ENCODE peak calls at places on chromosome 11, in nine cellular contexts. One of them, this sample, is unnamed.

GRCh38 chr11:119204066-119204465 is 2.1 kb upstream of the CBL start:
- DNase-seq in SK-N-DZ: no peak
- DNase-seq in NCI-H510A treated with DMSO at 0.1 percent for 48 hours: no peak
- DNase-seq in stimulated activated CD8-positive, alpha-beta memory T cell treated with anti-CD3 and anti-CD28 coated beads, Interleukin-15, amount 100 ng/mL, for 24 hours: no peak
- DNase-seq in activated CD4-positive, alpha-beta T cell treated with anti-CD3 and anti-CD28 coated beads, Interleukin-2, amount 50 U/mL, for 48 hours: no peak
- DNase-seq in HepG2: no peak
- DNase-seq in HFFc6: no peak
- DNase-seq in activated CD8-positive, alpha-beta memory T cell treated with anti-CD3 and anti-CD28 coated beads, Interleukin-2, amount 50 U/mL, for 4 hours: no peak
- DNase-seq in adrenal gland: no peak
- DNase-seq in this sample: no peak

GRCh38 chr11:22521226-22521625 is 104.4 kb downstream of the FANCF start:
- DNase-seq in SK-N-DZ: peak
- DNase-seq in activated CD8-positive, alpha-beta memory T cell treated with anti-CD3 and anti-CD28 coated beads, Interleukin-2, amount 50 U/mL, for 4 hours: no peak
- DNase-seq in HepG2: peak
- DNase-seq in stimulated activated CD8-positive, alpha-beta memory T cell treated with anti-CD3 and anti-CD28 coated beads, Interleukin-15, amount 100 ng/mL, for 24 hours: no peak
- DNase-seq in activated CD4-positive, alpha-beta T cell treated with anti-CD3 and anti-CD28 coated beads, Interleukin-2, amount 50 U/mL, for 48 hours: no peak
- DNase-seq in adrenal gland: no peak
- DNase-seq in HFFc6: peak
- DNase-seq in NCI-H510A treated with DMSO at 0.1 percent for 48 hours: no peak
- DNase-seq in this sample: no peak

GRCh38 chr11:72642815-72643511 is 31.3 kb downstream of the PDE2A start:
- DNase-seq in stimulated activated CD8-positive, alpha-beta memory T cell treated with anti-CD3 and anti-CD28 coated beads, Interleukin-15, amount 100 ng/mL, for 24 hours: peak
- DNase-seq in activated CD4-positive, alpha-beta T cell treated with anti-CD3 and anti-CD28 coated beads, Interleukin-2, amount 50 U/mL, for 48 hours: peak
- DNase-seq in activated CD8-positive, alpha-beta memory T cell treated with anti-CD3 and anti-CD28 coated beads, Interleukin-2, amount 50 U/mL, for 4 hours: peak
- DNase-seq in HFFc6: no peak
- DNase-seq in adrenal gland: peak
- DNase-seq in SK-N-DZ: peak
- DNase-seq in NCI-H510A treated with DMSO at 0.1 percent for 48 hours: peak
- DNase-seq in HepG2: no peak
- DNase-seq in this sample: peak

GRCh38 chr11:122108192-122108799 is 7.7 kb downstream of the BLID start:
- DNase-seq in HepG2: peak
- DNase-seq in adrenal gland: no peak
- DNase-seq in SK-N-DZ: peak
- DNase-seq in stimulated activated CD8-positive, alpha-beta memory T cell treated with anti-CD3 and anti-CD28 coated beads, Interleukin-15, amount 100 ng/mL, for 24 hours: no peak
- DNase-seq in activated CD8-positive, alpha-beta memory T cell treated with anti-CD3 and anti-CD28 coated beads, Interleukin-2, amount 50 U/mL, for 4 hours: no peak
- DNase-seq in activated CD4-positive, alpha-beta T cell treated with anti-CD3 and anti-CD28 coated beads, Interleukin-2, amount 50 U/mL, for 48 hours: peak
- DNase-seq in HFFc6: peak
- DNase-seq in NCI-H510A treated with DMSO at 0.1 percent for 48 hours: no peak
- DNase-seq in this sample: peak

GRCh38 chr11:1970956-1971355 is 23.8 kb downstream of the MRPL23 start:
- DNase-seq in stimulated activated CD8-positive, alpha-beta memory T cell treated with anti-CD3 and anti-CD28 coated beads, Interleukin-15, amount 100 ng/mL, for 24 hours: no peak
- DNase-seq in HepG2: no peak
- DNase-seq in HFFc6: no peak
- DNase-seq in NCI-H510A treated with DMSO at 0.1 percent for 48 hours: no peak
- DNase-seq in activated CD4-positive, alpha-beta T cell treated with anti-CD3 and anti-CD28 coated beads, Interleukin-2, amount 50 U/mL, for 48 hours: no peak
- DNase-seq in activated CD8-positive, alpha-beta memory T cell treated with anti-CD3 and anti-CD28 coated beads, Interleukin-2, amount 50 U/mL, for 4 hours: no peak
- DNase-seq in SK-N-DZ: peak
- DNase-seq in adrenal gland: no peak
- DNase-seq in this sample: no peak

GRCh38 chr11:104337273-104337672 is 173.3 kb upstream of the PDGFD start:
- DNase-seq in NCI-H510A treated with DMSO at 0.1 percent for 48 hours: no peak
- DNase-seq in adrenal gland: peak
- DNase-seq in stimulated activated CD8-positive, alpha-beta memory T cell treated with anti-CD3 and anti-CD28 coated beads, Interleukin-15, amount 100 ng/mL, for 24 hours: no peak
- DNase-seq in SK-N-DZ: no peak
- DNase-seq in activated CD4-positive, alpha-beta T cell treated with anti-CD3 and anti-CD28 coated beads, Interleukin-2, amount 50 U/mL, for 48 hours: no peak
- DNase-seq in HFFc6: no peak
- DNase-seq in activated CD8-positive, alpha-beta memory T cell treated with anti-CD3 and anti-CD28 coated beads, Interleukin-2, amount 50 U/mL, for 4 hours: no peak
- DNase-seq in HepG2: no peak
- DNase-seq in this sample: no peak

GRCh38 chr11:57335343-57336110 is at the start of gene SSRP1:
- DNase-seq in activated CD8-positive, alpha-beta memory T cell treated with anti-CD3 and anti-CD28 coated beads, Interleukin-2, amount 50 U/mL, for 4 hours: peak
- DNase-seq in adrenal gland: peak
- DNase-seq in HFFc6: peak
- DNase-seq in HepG2: peak
- DNase-seq in stimulated activated CD8-positive, alpha-beta memory T cell treated with anti-CD3 and anti-CD28 coated beads, Interleukin-15, amount 100 ng/mL, for 24 hours: peak
- DNase-seq in NCI-H510A treated with DMSO at 0.1 percent for 48 hours: peak
- DNase-seq in activated CD4-positive, alpha-beta T cell treated with anti-CD3 and anti-CD28 coated beads, Interleukin-2, amount 50 U/mL, for 48 hours: peak
- DNase-seq in SK-N-DZ: peak
- DNase-seq in this sample: peak

GRCh38 chr11:120135838-120136237 is 2.1 kb downstream of the TRIM29 start:
- DNase-seq in activated CD8-positive, alpha-beta memory T cell treated with anti-CD3 and anti-CD28 coated beads, Interleukin-2, amount 50 U/mL, for 4 hours: no peak
- DNase-seq in adrenal gland: peak
- DNase-seq in NCI-H510A treated with DMSO at 0.1 percent for 48 hours: no peak
- DNase-seq in stimulated activated CD8-positive, alpha-beta memory T cell treated with anti-CD3 and anti-CD28 coated beads, Interleukin-15, amount 100 ng/mL, for 24 hours: no peak
- DNase-seq in HepG2: no peak
- DNase-seq in HFFc6: no peak
- DNase-seq in activated CD4-positive, alpha-beta T cell treated with anti-CD3 and anti-CD28 coated beads, Interleukin-2, amount 50 U/mL, for 48 hours: no peak
- DNase-seq in SK-N-DZ: no peak
- DNase-seq in this sample: peak

GRCh38 chr11:9956483-9956882 is 292.6 kb downstream of the SWAP70 start:
- DNase-seq in HFFc6: no peak
- DNase-seq in stimulated activated CD8-positive, alpha-beta memory T cell treated with anti-CD3 and anti-CD28 coated beads, Interleukin-15, amount 100 ng/mL, for 24 hours: no peak
- DNase-seq in adrenal gland: no peak
- DNase-seq in SK-N-DZ: no peak
- DNase-seq in activated CD8-positive, alpha-beta memory T cell treated with anti-CD3 and anti-CD28 coated beads, Interleukin-2, amount 50 U/mL, for 4 hours: no peak
- DNase-seq in HepG2: no peak
- DNase-seq in activated CD4-positive, alpha-beta T cell treated with anti-CD3 and anti-CD28 coated beads, Interleukin-2, amount 50 U/mL, for 48 hours: no peak
- DNase-seq in NCI-H510A treated with DMSO at 0.1 percent for 48 hours: no peak
- DNase-seq in this sample: no peak

This sample was measured in mucosa of gallbladder.